ENCODE peak calls at places on chromosomes 5 and 9, in eight cellular contexts. B, I, Z, J, F, S, A and L are unnamed samples.

GRCh38 chr5:67047180-67047579 is 149.4 kb downstream of the CD180 start:
- DNase-seq in B (no peak), I (no peak), Z (no peak), J (no peak), F (no peak), S (no peak), A (no peak), L (no peak)

GRCh38 chr9:86637515-86637914 is 283.3 kb upstream of the TUT7 start:
- DNase-seq in B (peak), I (no peak), Z (peak), J (peak), F (no peak), S (peak), A (peak), L (no peak)

GRCh38 chr5:137215780-137216179 is 283.3 kb downstream of the SPOCK1 start:
- DNase-seq in B (no peak), I (no peak), Z (no peak), J (no peak), F (no peak), S (no peak), A (no peak), L (no peak)

GRCh38 chr9:89362647-89363310 is 44.5 kb downstream of the SECISBP2 start:
- DNase-seq in B (no peak), I (no peak), Z (no peak), J (no peak), F (no peak), S (no peak), A (no peak), L (no peak)

GRCh38 chr9:7258688-7259396 is 501.1 kb downstream of the KDM4C start:
- DNase-seq in B (no peak), I (no peak), Z (no peak), J (peak), F (no peak), S (no peak), A (no peak), L (no peak)

GRCh38 chr5:79346420-79346824 is 110.5 kb downstream of the JMY start:
- DNase-seq in B (no peak), I (no peak), Z (no peak), J (peak), F (peak), S (no peak), A (peak), L (peak)

GRCh38 chr9:69936427-69936826 is 107.2 kb upstream of the MAMDC2 start:
- DNase-seq in B (no peak), I (no peak), Z (no peak), J (no peak), F (peak), S (no peak), A (peak), L (peak)

GRCh38 chr5:167743685-167744084 is 547.8 kb upstream of the WWC1 start:
- DNase-seq in B (no peak), I (no peak), Z (no peak), J (no peak), F (peak), S (no peak), A (peak), L (peak)

GRCh38 chr5:98789029-98789428 is 15.6 kb downstream of the RGMB start:
- DNase-seq in B (no peak), I (no peak), Z (no peak), J (no peak), F (no peak), S (no peak), A (no peak), L (no peak)

GRCh38 chr5:60312098-60312497 is 387.9 kb downstream of the DEPDC1B start:
- DNase-seq in B (no peak), I (peak), Z (no peak), J (no peak), F (no peak), S (no peak), A (no peak), L (no peak)

GRCh38 chr9:14097215-14097614 is 216.7 kb downstream of the NFIB start:
- DNase-seq in B (peak), I (no peak), Z (no peak), J (peak), F (peak), S (no peak), A (peak), L (peak)

GRCh38 chr9:109950710-109951443 is 170.9 kb downstream of the PALM2AKAP2 start:
- DNase-seq in B (no peak), I (peak), Z (no peak), J (peak), F (no peak), S (no peak), A (no peak), L (no peak)

GRCh38 chr9:21983509-21983908 is 10.7 kb downstream of the CDKN2A start:
- DNase-seq in B (no peak), I (no peak), Z (no peak), J (no peak), F (no peak), S (no peak), A (no peak), L (no peak)

GRCh38 chr9:113350338-113350672 is 964 bp downstream of the BSPRY start:
- DNase-seq in B (no peak), I (peak), Z (no peak), J (no peak), F (no peak), S (no peak), A (no peak), L (no peak)

GRCh38 chr5:959581-960531 is 48.7 kb upstream of the NKD2 start:
- DNase-seq in B (no peak), I (no peak), Z (no peak), J (no peak), F (no peak), S (no peak), A (no peak), L (no peak)

GRCh38 chr5:435961-436640 is 6.9 kb upstream of the EXOC3 start:
- DNase-seq in B (peak), I (no peak), Z (no peak), J (peak), F (peak), S (no peak), A (peak), L (no peak)

GRCh38 chr9:78807286-78807685 is 510.4 kb downstream of the PSAT1 start:
- DNase-seq in B (no peak), I (no peak), Z (no peak), J (no peak), F (no peak), S (no peak), A (no peak), L (no peak)

GRCh38 chr5:78754655-78755054 is 106.1 kb upstream of the LHFPL2 start:
- DNase-seq in B (no peak), I (no peak), Z (no peak), J (no peak), F (no peak), S (no peak), A (no peak), L (no peak)

GRCh38 chr9:124562328-124562727 is 55.1 kb upstream of the NR5A1 start:
- DNase-seq in B (no peak), I (no peak), Z (no peak), J (no peak), F (no peak), S (no peak), A (no peak), L (no peak)

DNA sequence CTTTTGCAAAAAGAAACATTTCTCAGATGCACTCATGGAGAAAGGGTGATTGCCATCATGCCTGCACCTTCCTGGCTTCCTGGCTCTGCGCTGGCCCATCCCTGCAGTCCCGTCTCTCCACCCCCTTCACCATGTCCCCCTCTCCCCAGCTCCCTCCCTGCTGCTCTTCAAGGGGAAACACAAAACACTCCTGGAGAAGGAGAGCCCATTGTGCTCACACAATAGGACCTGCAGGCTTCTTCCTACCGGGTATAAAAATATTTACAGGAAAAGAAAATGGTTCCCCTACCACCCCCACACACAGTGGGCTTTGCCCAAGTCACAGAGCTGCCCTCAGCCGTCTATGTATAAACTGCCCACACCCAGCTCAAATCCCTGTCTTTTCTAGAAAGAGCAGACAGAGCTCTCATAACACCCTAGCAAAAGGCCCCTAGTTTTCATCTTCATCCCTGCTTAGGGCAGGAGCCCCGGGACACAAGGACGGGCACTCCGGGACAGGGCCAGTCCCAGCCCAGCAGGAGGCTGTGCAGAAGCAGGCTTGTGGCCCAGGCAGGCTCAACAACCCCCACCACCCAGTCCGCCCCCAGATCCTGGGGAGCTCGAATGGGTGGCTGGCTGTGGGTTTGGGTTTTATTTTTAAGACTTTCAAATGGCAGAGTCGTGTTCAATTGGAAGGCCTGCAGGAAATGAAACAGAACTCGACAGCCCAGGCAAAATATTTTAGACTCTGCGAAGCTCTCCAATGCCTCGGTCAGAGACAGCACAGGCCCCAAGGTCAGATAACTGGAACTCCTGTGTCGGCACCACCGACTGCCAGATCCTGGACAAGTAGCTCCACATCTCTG is 77.3 kb downstream of the LRSAM1 start:
- DNase-seq in B (peak), I (no peak), Z (no peak), J (peak), F (no peak), S (no peak), A (no peak), L (no peak)
- H3K27ac ChIP-seq in B (peak), I (no peak), Z (peak), J (no peak), F (peak), S (peak), A (no peak), L (no peak)

GRCh38 chr5:88952996-88953643 is 70.1 kb upstream of the MEF2C start:
- DNase-seq in B (no peak), I (peak), Z (no peak), J (no peak), F (no peak), S (no peak), A (no peak), L (no peak)
- H3K4me2 ChIP-seq in B (no peak), I (peak), Z (no peak), J (no peak), F (no peak), S (no peak), A (no peak), L (no peak)

GRCh38 chr5:59128646-59129290 is 545.9 kb downstream of the RAB3C start:
- DNase-seq in B (no peak), I (no peak), Z (no peak), J (no peak), F (no peak), S (no peak), A (no peak), L (no peak)

GRCh38 chr5:59124983-59125960 is 542.4 kb downstream of the RAB3C start:
- DNase-seq in B (peak), I (no peak), Z (no peak), J (peak), F (peak), S (peak), A (peak), L (no peak)

GRCh38 chr5:59123595-59124561 is 541.0 kb downstream of the RAB3C start:
- DNase-seq in B (no peak), I (peak), Z (no peak), J (no peak), F (peak), S (no peak), A (peak), L (no peak)

GRCh38 chr5:59126665-59127354 is 543.9 kb downstream of the RAB3C start:
- DNase-seq in B (peak), I (no peak), Z (no peak), J (peak), F (peak), S (no peak), A (peak), L (no peak)

DNA sequence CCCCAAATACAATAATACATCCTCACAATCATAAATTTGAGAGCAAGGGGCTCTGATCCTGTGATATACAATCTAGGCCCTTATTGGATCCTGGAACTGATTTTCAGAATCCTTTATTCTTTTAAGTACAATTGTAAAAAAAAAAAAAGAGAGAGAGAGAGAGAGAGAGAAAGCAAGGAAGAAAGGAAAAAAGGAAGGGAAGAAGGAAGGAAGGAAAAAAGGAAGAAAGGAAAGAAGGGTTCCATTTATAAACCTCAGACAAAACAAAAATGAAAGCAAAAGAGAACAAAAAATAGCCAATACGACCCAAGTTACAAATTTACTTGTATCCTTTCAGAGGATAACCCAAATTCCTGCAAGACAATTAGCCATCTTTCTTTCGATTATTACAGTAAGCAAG is 543.1 kb downstream of the RAB3C start:
- DNase-seq in B (no peak), I (no peak), Z (no peak), J (no peak), F (no peak), S (no peak), A (no peak), L (no peak)
- H3K27ac ChIP-seq in B (peak), I (peak), Z (no peak), J (no peak), F (peak), S (no peak), A (peak), L (no peak)

GRCh38 chr9:34119713-34120112 is 6.8 kb downstream of the DCAF12 start:
- DNase-seq in B (no peak), I (no peak), Z (no peak), J (no peak), F (no peak), S (no peak), A (no peak), L (no peak)
- H3K4me2 ChIP-seq in B (no peak), I (no peak), Z (no peak), J (no peak), F (no peak), S (no peak), A (no peak), L (no peak)

DNA sequence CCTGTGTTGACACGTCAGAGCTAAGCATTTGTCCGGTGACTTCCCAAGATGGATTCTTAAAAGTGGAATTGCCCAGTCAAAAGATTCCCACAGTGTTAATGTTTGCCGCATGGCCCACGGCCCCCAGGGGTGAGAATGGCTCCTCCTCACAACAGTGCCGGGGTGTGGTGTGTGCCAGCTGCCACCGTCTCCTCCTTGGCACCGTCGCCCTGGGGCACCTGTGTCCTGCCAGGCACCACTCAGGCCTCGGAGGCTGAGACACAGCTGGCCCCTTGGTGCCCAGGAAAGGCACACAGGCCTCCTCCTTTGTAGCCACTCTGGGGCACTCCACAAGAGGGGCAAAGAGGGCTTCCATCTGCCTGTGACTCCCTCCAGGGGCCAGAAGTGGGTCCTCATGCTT is 4.3 kb downstream of the KCNT1 start:
- DNase-seq in B (no peak), I (no peak), Z (no peak), J (no peak), F (no peak), S (no peak), A (no peak), L (peak)
- H3K27ac ChIP-seq in B (no peak), I (no peak), Z (no peak), J (no peak), F (no peak), S (no peak), A (no peak), L (no peak)

GRCh38 chr9:37302277-37302676 is 120.2 kb upstream of the GRHPR start:
- DNase-seq in B (no peak), I (peak), Z (no peak), J (no peak), F (no peak), S (no peak), A (no peak), L (no peak)
- H3K4me2 ChIP-seq in B (no peak), I (peak), Z (no peak), J (no peak), F (no peak), S (no peak), A (no peak), L (no peak)

GRCh38 chr9:137080260-137081122 is 3.2 kb downstream of the UAP1L1 start:
- DNase-seq in B (no peak), I (no peak), Z (no peak), J (no peak), F (no peak), S (no peak), A (no peak), L (no peak)

GRCh38 chr9:137082925-137083290 is 3.9 kb upstream of the MAN1B1 start:
- DNase-seq in B (no peak), I (no peak), Z (no peak), J (no peak), F (no peak), S (no peak), A (no peak), L (no peak)

GRCh38 chr9:137084526-137084925 is 2.3 kb upstream of the MAN1B1 start:
- DNase-seq in B (no peak), I (no peak), Z (no peak), J (no peak), F (no peak), S (no peak), A (no peak), L (peak)

GRCh38 chr9:137083418-137084004 is 3.3 kb upstream of the MAN1B1 start:
- DNase-seq in B (no peak), I (no peak), Z (no peak), J (peak), F (peak), S (no peak), A (peak), L (peak)

DNA sequence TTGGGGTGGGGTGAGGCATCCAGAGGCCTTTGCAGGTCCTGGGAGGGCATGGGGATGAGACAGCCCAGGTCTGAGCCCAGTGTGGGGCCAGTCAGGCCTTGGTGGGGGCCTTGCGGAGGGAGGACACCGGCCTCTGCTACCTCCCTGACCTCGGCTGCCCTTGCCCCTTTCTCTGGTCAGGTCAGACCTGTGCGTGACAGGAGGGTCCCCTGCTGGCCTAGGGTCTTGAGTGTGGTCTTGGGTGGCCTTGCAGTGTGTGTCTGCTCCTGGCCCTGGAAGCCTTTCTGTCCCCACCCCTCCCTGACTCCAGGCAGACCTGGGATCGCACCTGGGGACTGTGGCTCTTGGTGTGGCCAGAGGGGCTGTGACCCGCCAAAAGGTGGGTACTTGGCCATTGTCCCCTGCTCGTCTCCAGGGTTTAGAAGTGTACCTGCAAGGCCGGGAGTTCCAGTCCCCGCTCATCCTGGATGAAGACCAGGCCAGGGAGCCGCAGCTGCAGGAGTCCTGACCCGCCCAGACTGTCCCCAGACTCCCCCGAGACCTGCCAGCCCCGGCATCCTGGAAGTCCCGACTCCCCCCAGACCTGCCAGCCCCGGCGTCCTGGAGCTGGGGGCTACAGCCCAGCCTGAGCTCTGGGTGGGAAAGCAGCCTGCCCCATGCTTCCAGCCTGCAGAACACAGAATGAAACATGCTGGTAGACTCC is 4.4 kb upstream of the MAN1B1 start:
- DNase-seq in B (no peak), I (no peak), Z (no peak), J (no peak), F (no peak), S (no peak), A (no peak), L (no peak)
- H3K27ac ChIP-seq in B (no peak), I (no peak), Z (no peak), J (no peak), F (peak), S (no peak), A (peak), L (no peak)

GRCh38 chr9:33229359-33230120 is 10.4 kb upstream of the SPINK4 start:
- DNase-seq in B (peak), I (peak), Z (no peak), J (peak), F (no peak), S (no peak), A (no peak), L (peak)
- H3K4me2 ChIP-seq in B (no peak), I (no peak), Z (no peak), J (no peak), F (no peak), S (no peak), A (no peak), L (no peak)

DNA sequence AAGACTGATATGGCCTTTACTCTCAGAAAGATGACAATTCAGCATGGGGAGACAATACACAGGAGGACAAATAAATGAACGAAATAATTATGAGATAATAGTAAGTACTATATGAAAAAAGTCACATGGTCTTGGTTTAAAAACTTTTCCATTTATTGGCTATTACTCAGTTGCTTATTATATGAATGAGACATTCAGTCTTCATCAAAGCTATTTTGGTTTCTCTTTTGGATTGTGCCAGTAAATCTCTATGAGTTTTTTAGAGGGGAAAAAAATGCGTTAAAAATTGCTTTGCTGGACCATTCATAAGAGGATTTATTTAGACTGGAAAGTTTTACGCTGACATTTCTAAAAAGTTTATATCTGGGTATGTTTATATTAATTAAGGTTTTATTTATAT is 137.7 kb downstream of the AOPEP start:
- DNase-seq in B (no peak), I (no peak), Z (no peak), J (no peak), F (peak), S (no peak), A (peak), L (no peak)
- H3K27ac ChIP-seq in B (no peak), I (no peak), Z (no peak), J (no peak), F (no peak), S (no peak), A (no peak), L (no peak)

GRCh38 chr5:3599283-3600105 is 3.9 kb downstream of the IRX1 start:
- DNase-seq in B (peak), I (no peak), Z (no peak), J (peak), F (no peak), S (peak), A (no peak), L (peak)

GRCh38 chr5:3601929-3602712 is 6.5 kb downstream of the IRX1 start:
- DNase-seq in B (no peak), I (no peak), Z (no peak), J (peak), F (no peak), S (peak), A (no peak), L (peak)

GRCh38 chr5:3602713-3603502 is 7.3 kb downstream of the IRX1 start:
- DNase-seq in B (peak), I (no peak), Z (no peak), J (peak), F (no peak), S (peak), A (no peak), L (peak)

GRCh38 chr5:3600106-3600997 is 4.7 kb downstream of the IRX1 start:
- DNase-seq in B (peak), I (no peak), Z (no peak), J (peak), F (no peak), S (peak), A (no peak), L (peak)

GRCh38 chr5:3601060-3601710 is 5.6 kb downstream of the IRX1 start:
- DNase-seq in B (no peak), I (no peak), Z (no peak), J (no peak), F (no peak), S (peak), A (no peak), L (peak)
- H3K4me2 ChIP-seq in B (peak), I (no peak), Z (peak), J (no peak), F (no peak), S (peak), A (no peak), L (peak)